ENCODE peak calls at places on chromosome 16, in four cellular contexts. V is C1 segment of cervical spinal cord, J is COR-L47, U is erythroblast. K is an unnamed sample.

GRCh38 chr16:8675183-8676159 is 1.1 kb downstream of the ABAT start:
- DNase-seq in V (no peak), J (no peak), U (no peak), K (no peak)

GRCh38 chr16:1786242-1787055 is 3.7 kb downstream of the NUBP2 start:
- DNase-seq in J (no peak), V (no peak), U (no peak), K (no peak)

GRCh38 chr16:67399218-67399733 is 6.0 kb upstream of the TPPP3 start:
- DNase-seq in U (peak; percentile 51), J (no peak), V (no peak), K (peak; percentile 36)

GRCh38 chr16:70644763-70645597 is 1.4 kb upstream of the IL34 start:
- DNase-seq in V (no peak), J (no peak), U (no peak), K (no peak)

GRCh38 chr16:75264531-75264998 is 13.1 kb upstream of the BCAR1 start:
- DNase-seq in J (no peak), U (no peak), V (peak; percentile 55), K (peak; percentile 68)

GRCh38 chr16:72406390-72406789 is 234.4 kb upstream of the PMFBP1 start:
- DNase-seq in J (no peak), V (no peak), U (no peak), K (no peak)

GRCh38 chr16:68592466-68593337 is 52.4 kb upstream of the CDH3 start:
- DNase-seq in J (no peak), U (peak; percentile 33), V (no peak), K (no peak)

GRCh38 chr16:30728904-30729672 is 19.1 kb upstream of the PHKG2 start:
- DNase-seq in J (no peak), U (no peak), V (no peak), K (no peak)

GRCh38 chr16:9134739-9135138 is 43.3 kb downstream of the HAPSTR1 start:
- DNase-seq in U (peak; percentile 39), J (peak; percentile 45), V (no peak), K (peak; percentile 34)

GRCh38 chr16:84617068-84617630 is 729 bp downstream of the COTL1 start:
- DNase-seq in J (peak; percentile 25), U (no peak), V (no peak), K (no peak)

GRCh38 chr16:89141884-89142267 is 29.7 kb upstream of the CDH15 start:
- DNase-seq in U (no peak), J (no peak), V (no peak), K (no peak)

GRCh38 chr16:79049040-79049439 is 551.5 kb downstream of the MAF start:
- DNase-seq in V (no peak), J (no peak), U (no peak), K (no peak)

GRCh38 chr16:74724820-74725549 is 24.3 kb upstream of the MLKL start:
- DNase-seq in V (peak; percentile 92), J (no peak), U (no peak), K (peak; percentile 95)

GRCh38 chr16:30335598-30336474 is 19.3 kb downstream of the CD2BP2 start:
- DNase-seq in V (no peak), J (no peak), U (no peak), K (no peak)